ENCODE peak calls at places on chromosomes 12 and 14, in four cellular contexts. One of them, this sample, is unnamed.

GRCh38 chr14:24858052-24858451 is 191.9 kb downstream of the STXBP6 start:
- DNase-seq in stimulated activated CD4-positive, alpha-beta T cell treated with anti-CD3 and anti-CD28 coated beads, TNF-alpha, amount 100 ng/mL, for 4 hours: no peak
- DNase-seq in activated CD8-positive, alpha-beta memory T cell treated with anti-CD3 and anti-CD28 coated beads, Interleukin-2, amount 50 U/mL, for 48 hours: no peak
- DNase-seq in stimulated activated naive CD4-positive, alpha-beta T cell: no peak
- DNase-seq in this sample: no peak

GRCh38 chr14:55819610-55820304 is 239.8 kb downstream of the KTN1 start:
- DNase-seq in stimulated activated CD4-positive, alpha-beta T cell treated with anti-CD3 and anti-CD28 coated beads, TNF-alpha, amount 100 ng/mL, for 4 hours: no peak
- DNase-seq in activated CD8-positive, alpha-beta memory T cell treated with anti-CD3 and anti-CD28 coated beads, Interleukin-2, amount 50 U/mL, for 48 hours: no peak
- DNase-seq in stimulated activated naive CD4-positive, alpha-beta T cell: no peak
- DNase-seq in this sample: no peak

GRCh38 chr14:90805662-90806548 is 10.3 kb downstream of the TTC7B start:
- DNase-seq in stimulated activated CD4-positive, alpha-beta T cell treated with anti-CD3 and anti-CD28 coated beads, TNF-alpha, amount 100 ng/mL, for 4 hours: no peak
- DNase-seq in activated CD8-positive, alpha-beta memory T cell treated with anti-CD3 and anti-CD28 coated beads, Interleukin-2, amount 50 U/mL, for 48 hours: no peak
- DNase-seq in stimulated activated naive CD4-positive, alpha-beta T cell: no peak
- DNase-seq in this sample: no peak

GRCh38 chr14:103308717-103309616 is 25.1 kb upstream of the EIF5 start:
- DNase-seq in stimulated activated CD4-positive, alpha-beta T cell treated with anti-CD3 and anti-CD28 coated beads, TNF-alpha, amount 100 ng/mL, for 4 hours: no peak
- DNase-seq in activated CD8-positive, alpha-beta memory T cell treated with anti-CD3 and anti-CD28 coated beads, Interleukin-2, amount 50 U/mL, for 48 hours: no peak
- DNase-seq in stimulated activated naive CD4-positive, alpha-beta T cell: no peak
- DNase-seq in this sample: no peak

GRCh38 chr12:115384391-115384790 is 700.4 kb upstream of the TBX3 start:
- DNase-seq in stimulated activated CD4-positive, alpha-beta T cell treated with anti-CD3 and anti-CD28 coated beads, TNF-alpha, amount 100 ng/mL, for 4 hours: no peak
- DNase-seq in activated CD8-positive, alpha-beta memory T cell treated with anti-CD3 and anti-CD28 coated beads, Interleukin-2, amount 50 U/mL, for 48 hours: no peak
- DNase-seq in stimulated activated naive CD4-positive, alpha-beta T cell: no peak
- DNase-seq in this sample: no peak

GRCh38 chr14:60266021-60266937 is 17.3 kb downstream of the PPM1A start:
- DNase-seq in stimulated activated CD4-positive, alpha-beta T cell treated with anti-CD3 and anti-CD28 coated beads, TNF-alpha, amount 100 ng/mL, for 4 hours: no peak
- DNase-seq in activated CD8-positive, alpha-beta memory T cell treated with anti-CD3 and anti-CD28 coated beads, Interleukin-2, amount 50 U/mL, for 48 hours: no peak
- DNase-seq in stimulated activated naive CD4-positive, alpha-beta T cell: peak
- DNase-seq in this sample: peak

GRCh38 chr12:5520831-5521230 is 88.9 kb downstream of the NTF3 start:
- DNase-seq in stimulated activated CD4-positive, alpha-beta T cell treated with anti-CD3 and anti-CD28 coated beads, TNF-alpha, amount 100 ng/mL, for 4 hours: no peak
- DNase-seq in activated CD8-positive, alpha-beta memory T cell treated with anti-CD3 and anti-CD28 coated beads, Interleukin-2, amount 50 U/mL, for 48 hours: no peak
- DNase-seq in stimulated activated naive CD4-positive, alpha-beta T cell: no peak
- DNase-seq in this sample: no peak

GRCh38 chr12:106078358-106079025 is 60.3 kb downstream of the NUAK1 start:
- DNase-seq in stimulated activated CD4-positive, alpha-beta T cell treated with anti-CD3 and anti-CD28 coated beads, TNF-alpha, amount 100 ng/mL, for 4 hours: no peak
- DNase-seq in activated CD8-positive, alpha-beta memory T cell treated with anti-CD3 and anti-CD28 coated beads, Interleukin-2, amount 50 U/mL, for 48 hours: no peak
- DNase-seq in stimulated activated naive CD4-positive, alpha-beta T cell: no peak
- DNase-seq in this sample: no peak

GRCh38 chr14:67079836-67080235 is 109.4 kb upstream of the GARIN2 start:
- DNase-seq in stimulated activated CD4-positive, alpha-beta T cell treated with anti-CD3 and anti-CD28 coated beads, TNF-alpha, amount 100 ng/mL, for 4 hours: no peak
- DNase-seq in activated CD8-positive, alpha-beta memory T cell treated with anti-CD3 and anti-CD28 coated beads, Interleukin-2, amount 50 U/mL, for 48 hours: no peak
- DNase-seq in stimulated activated naive CD4-positive, alpha-beta T cell: no peak
- DNase-seq in this sample: no peak

GRCh38 chr14:52351561-52352491 is 37.7 kb downstream of the PTGER2 start:
- DNase-seq in stimulated activated CD4-positive, alpha-beta T cell treated with anti-CD3 and anti-CD28 coated beads, TNF-alpha, amount 100 ng/mL, for 4 hours: no peak
- DNase-seq in activated CD8-positive, alpha-beta memory T cell treated with anti-CD3 and anti-CD28 coated beads, Interleukin-2, amount 50 U/mL, for 48 hours: no peak
- DNase-seq in stimulated activated naive CD4-positive, alpha-beta T cell: peak
- DNase-seq in this sample: peak

GRCh38 chr14:63204407-63205280 is at the start of gene RHOJ:
- DNase-seq in stimulated activated CD4-positive, alpha-beta T cell treated with anti-CD3 and anti-CD28 coated beads, TNF-alpha, amount 100 ng/mL, for 4 hours: no peak
- DNase-seq in activated CD8-positive, alpha-beta memory T cell treated with anti-CD3 and anti-CD28 coated beads, Interleukin-2, amount 50 U/mL, for 48 hours: no peak
- DNase-seq in stimulated activated naive CD4-positive, alpha-beta T cell: no peak
- DNase-seq in this sample: no peak

GRCh38 chr12:21528953-21529352 is 2.9 kb downstream of the SPX start:
- DNase-seq in stimulated activated CD4-positive, alpha-beta T cell treated with anti-CD3 and anti-CD28 coated beads, TNF-alpha, amount 100 ng/mL, for 4 hours: no peak
- DNase-seq in activated CD8-positive, alpha-beta memory T cell treated with anti-CD3 and anti-CD28 coated beads, Interleukin-2, amount 50 U/mL, for 48 hours: no peak
- DNase-seq in stimulated activated naive CD4-positive, alpha-beta T cell: no peak
- DNase-seq in this sample: no peak

GRCh38 chr12:4287325-4288290 is 14.0 kb downstream of the CCND2 start:
- DNase-seq in stimulated activated CD4-positive, alpha-beta T cell treated with anti-CD3 and anti-CD28 coated beads, TNF-alpha, amount 100 ng/mL, for 4 hours: no peak
- DNase-seq in activated CD8-positive, alpha-beta memory T cell treated with anti-CD3 and anti-CD28 coated beads, Interleukin-2, amount 50 U/mL, for 48 hours: peak
- DNase-seq in stimulated activated naive CD4-positive, alpha-beta T cell: no peak
- DNase-seq in this sample: no peak

GRCh38 chr14:78425782-78426181 is 255.6 kb downstream of the NRXN3 start:
- DNase-seq in stimulated activated CD4-positive, alpha-beta T cell treated with anti-CD3 and anti-CD28 coated beads, TNF-alpha, amount 100 ng/mL, for 4 hours: no peak
- DNase-seq in activated CD8-positive, alpha-beta memory T cell treated with anti-CD3 and anti-CD28 coated beads, Interleukin-2, amount 50 U/mL, for 48 hours: no peak
- DNase-seq in stimulated activated naive CD4-positive, alpha-beta T cell: no peak
- DNase-seq in this sample: no peak

GRCh38 chr12:30603129-30603528 is 92.5 kb downstream of the IPO8 start:
- DNase-seq in stimulated activated CD4-positive, alpha-beta T cell treated with anti-CD3 and anti-CD28 coated beads, TNF-alpha, amount 100 ng/mL, for 4 hours: no peak
- DNase-seq in activated CD8-positive, alpha-beta memory T cell treated with anti-CD3 and anti-CD28 coated beads, Interleukin-2, amount 50 U/mL, for 48 hours: no peak
- DNase-seq in stimulated activated naive CD4-positive, alpha-beta T cell: no peak
- DNase-seq in this sample: no peak

GRCh38 chr12:8844665-8845064 is 22.2 kb downstream of the A2ML1 start:
- DNase-seq in stimulated activated CD4-positive, alpha-beta T cell treated with anti-CD3 and anti-CD28 coated beads, TNF-alpha, amount 100 ng/mL, for 4 hours: no peak
- DNase-seq in activated CD8-positive, alpha-beta memory T cell treated with anti-CD3 and anti-CD28 coated beads, Interleukin-2, amount 50 U/mL, for 48 hours: no peak
- DNase-seq in stimulated activated naive CD4-positive, alpha-beta T cell: no peak
- DNase-seq in this sample: no peak

GRCh38 chr12:131454418-131455217 is 256.3 kb upstream of the SFSWAP start:
- DNase-seq in stimulated activated CD4-positive, alpha-beta T cell treated with anti-CD3 and anti-CD28 coated beads, TNF-alpha, amount 100 ng/mL, for 4 hours: no peak
- DNase-seq in activated CD8-positive, alpha-beta memory T cell treated with anti-CD3 and anti-CD28 coated beads, Interleukin-2, amount 50 U/mL, for 48 hours: peak
- DNase-seq in stimulated activated naive CD4-positive, alpha-beta T cell: no peak
- DNase-seq in this sample: no peak

GRCh38 chr12:79747274-79747673 is 56.5 kb upstream of the PAWR start:
- DNase-seq in stimulated activated CD4-positive, alpha-beta T cell treated with anti-CD3 and anti-CD28 coated beads, TNF-alpha, amount 100 ng/mL, for 4 hours: no peak
- DNase-seq in activated CD8-positive, alpha-beta memory T cell treated with anti-CD3 and anti-CD28 coated beads, Interleukin-2, amount 50 U/mL, for 48 hours: no peak
- DNase-seq in stimulated activated naive CD4-positive, alpha-beta T cell: no peak
- DNase-seq in this sample: no peak

GRCh38 chr14:69629225-69630127 is 18.1 kb downstream of the SUSD6 start:
- DNase-seq in stimulated activated CD4-positive, alpha-beta T cell treated with anti-CD3 and anti-CD28 coated beads, TNF-alpha, amount 100 ng/mL, for 4 hours: no peak
- DNase-seq in activated CD8-positive, alpha-beta memory T cell treated with anti-CD3 and anti-CD28 coated beads, Interleukin-2, amount 50 U/mL, for 48 hours: no peak
- DNase-seq in stimulated activated naive CD4-positive, alpha-beta T cell: no peak
- DNase-seq in this sample: no peak

GRCh38 chr12:109716512-109717389 is 3.1 kb downstream of the FAM222A start:
- DNase-seq in stimulated activated CD4-positive, alpha-beta T cell treated with anti-CD3 and anti-CD28 coated beads, TNF-alpha, amount 100 ng/mL, for 4 hours: no peak
- DNase-seq in activated CD8-positive, alpha-beta memory T cell treated with anti-CD3 and anti-CD28 coated beads, Interleukin-2, amount 50 U/mL, for 48 hours: no peak
- DNase-seq in stimulated activated naive CD4-positive, alpha-beta T cell: no peak
- DNase-seq in this sample: no peak

GRCh38 chr14:20618328-20618749 is 23.2 kb downstream of the OR6S1 start:
- DNase-seq in stimulated activated CD4-positive, alpha-beta T cell treated with anti-CD3 and anti-CD28 coated beads, TNF-alpha, amount 100 ng/mL, for 4 hours: no peak
- DNase-seq in activated CD8-positive, alpha-beta memory T cell treated with anti-CD3 and anti-CD28 coated beads, Interleukin-2, amount 50 U/mL, for 48 hours: no peak
- DNase-seq in stimulated activated naive CD4-positive, alpha-beta T cell: no peak
- DNase-seq in this sample: no peak

GRCh38 chr14:32985881-32986280 is 47.2 kb downstream of the NPAS3 start:
- DNase-seq in stimulated activated CD4-positive, alpha-beta T cell treated with anti-CD3 and anti-CD28 coated beads, TNF-alpha, amount 100 ng/mL, for 4 hours: no peak
- DNase-seq in activated CD8-positive, alpha-beta memory T cell treated with anti-CD3 and anti-CD28 coated beads, Interleukin-2, amount 50 U/mL, for 48 hours: no peak
- DNase-seq in stimulated activated naive CD4-positive, alpha-beta T cell: no peak
- DNase-seq in this sample: no peak

GRCh38 chr12:108515916-108516315 is 839 bp downstream of the FICD start:
- DNase-seq in stimulated activated CD4-positive, alpha-beta T cell treated with anti-CD3 and anti-CD28 coated beads, TNF-alpha, amount 100 ng/mL, for 4 hours: no peak
- DNase-seq in activated CD8-positive, alpha-beta memory T cell treated with anti-CD3 and anti-CD28 coated beads, Interleukin-2, amount 50 U/mL, for 48 hours: peak
- DNase-seq in stimulated activated naive CD4-positive, alpha-beta T cell: no peak
- DNase-seq in this sample: no peak

GRCh38 chr12:107405436-107405835 is 280.2 kb upstream of the PWP1 start:
- DNase-seq in stimulated activated CD4-positive, alpha-beta T cell treated with anti-CD3 and anti-CD28 coated beads, TNF-alpha, amount 100 ng/mL, for 4 hours: no peak
- DNase-seq in activated CD8-positive, alpha-beta memory T cell treated with anti-CD3 and anti-CD28 coated beads, Interleukin-2, amount 50 U/mL, for 48 hours: no peak
- DNase-seq in stimulated activated naive CD4-positive, alpha-beta T cell: no peak
- DNase-seq in this sample: no peak

GRCh38 chr12:63070709-63071108 is 80.3 kb downstream of the AVPR1A start:
- DNase-seq in stimulated activated CD4-positive, alpha-beta T cell treated with anti-CD3 and anti-CD28 coated beads, TNF-alpha, amount 100 ng/mL, for 4 hours: no peak
- DNase-seq in activated CD8-positive, alpha-beta memory T cell treated with anti-CD3 and anti-CD28 coated beads, Interleukin-2, amount 50 U/mL, for 48 hours: no peak
- DNase-seq in stimulated activated naive CD4-positive, alpha-beta T cell: no peak
- DNase-seq in this sample: no peak

GRCh38 chr14:33375781-33376180 is 437.1 kb downstream of the NPAS3 start:
- DNase-seq in stimulated activated CD4-positive, alpha-beta T cell treated with anti-CD3 and anti-CD28 coated beads, TNF-alpha, amount 100 ng/mL, for 4 hours: no peak
- DNase-seq in activated CD8-positive, alpha-beta memory T cell treated with anti-CD3 and anti-CD28 coated beads, Interleukin-2, amount 50 U/mL, for 48 hours: no peak
- DNase-seq in stimulated activated naive CD4-positive, alpha-beta T cell: no peak
- DNase-seq in this sample: no peak

GRCh38 chr12:27913999-27914614 is 58.4 kb downstream of the PTHLH start:
- DNase-seq in stimulated activated CD4-positive, alpha-beta T cell treated with anti-CD3 and anti-CD28 coated beads, TNF-alpha, amount 100 ng/mL, for 4 hours: no peak
- DNase-seq in activated CD8-positive, alpha-beta memory T cell treated with anti-CD3 and anti-CD28 coated beads, Interleukin-2, amount 50 U/mL, for 48 hours: no peak
- DNase-seq in stimulated activated naive CD4-positive, alpha-beta T cell: no peak
- DNase-seq in this sample: no peak

GRCh38 chr12:6249580-6249979 is 49.4 kb downstream of the CD9 start:
- DNase-seq in stimulated activated CD4-positive, alpha-beta T cell treated with anti-CD3 and anti-CD28 coated beads, TNF-alpha, amount 100 ng/mL, for 4 hours: no peak
- DNase-seq in activated CD8-positive, alpha-beta memory T cell treated with anti-CD3 and anti-CD28 coated beads, Interleukin-2, amount 50 U/mL, for 48 hours: no peak
- DNase-seq in stimulated activated naive CD4-positive, alpha-beta T cell: no peak
- DNase-seq in this sample: no peak

GRCh38 chr12:64806593-64806992 is 17.9 kb upstream of the TBC1D30 start:
- DNase-seq in stimulated activated CD4-positive, alpha-beta T cell treated with anti-CD3 and anti-CD28 coated beads, TNF-alpha, amount 100 ng/mL, for 4 hours: no peak
- DNase-seq in activated CD8-positive, alpha-beta memory T cell treated with anti-CD3 and anti-CD28 coated beads, Interleukin-2, amount 50 U/mL, for 48 hours: no peak
- DNase-seq in stimulated activated naive CD4-positive, alpha-beta T cell: no peak
- DNase-seq in this sample: no peak

GRCh38 chr14:24057867-24058259 is 6.1 kb downstream of the CARMIL3 start:
- DNase-seq in stimulated activated CD4-positive, alpha-beta T cell treated with anti-CD3 and anti-CD28 coated beads, TNF-alpha, amount 100 ng/mL, for 4 hours: no peak
- DNase-seq in activated CD8-positive, alpha-beta memory T cell treated with anti-CD3 and anti-CD28 coated beads, Interleukin-2, amount 50 U/mL, for 48 hours: no peak
- DNase-seq in stimulated activated naive CD4-positive, alpha-beta T cell: no peak
- DNase-seq in this sample: no peak

GRCh38 chr12:2160043-2160442 is 107.3 kb downstream of the CACNA1C start:
- DNase-seq in stimulated activated CD4-positive, alpha-beta T cell treated with anti-CD3 and anti-CD28 coated beads, TNF-alpha, amount 100 ng/mL, for 4 hours: no peak
- DNase-seq in activated CD8-positive, alpha-beta memory T cell treated with anti-CD3 and anti-CD28 coated beads, Interleukin-2, amount 50 U/mL, for 48 hours: no peak
- DNase-seq in stimulated activated naive CD4-positive, alpha-beta T cell: no peak
- DNase-seq in this sample: no peak

GRCh38 chr12:43120189-43120588 is 431.8 kb downstream of the ADAMTS20 start:
- DNase-seq in stimulated activated CD4-positive, alpha-beta T cell treated with anti-CD3 and anti-CD28 coated beads, TNF-alpha, amount 100 ng/mL, for 4 hours: no peak
- DNase-seq in activated CD8-positive, alpha-beta memory T cell treated with anti-CD3 and anti-CD28 coated beads, Interleukin-2, amount 50 U/mL, for 48 hours: no peak
- DNase-seq in stimulated activated naive CD4-positive, alpha-beta T cell: no peak
- DNase-seq in this sample: no peak

GRCh38 chr12:115207216-115207915 is 523.4 kb upstream of the TBX3 start:
- DNase-seq in stimulated activated CD4-positive, alpha-beta T cell treated with anti-CD3 and anti-CD28 coated beads, TNF-alpha, amount 100 ng/mL, for 4 hours: no peak
- DNase-seq in activated CD8-positive, alpha-beta memory T cell treated with anti-CD3 and anti-CD28 coated beads, Interleukin-2, amount 50 U/mL, for 48 hours: no peak
- DNase-seq in stimulated activated naive CD4-positive, alpha-beta T cell: no peak
- DNase-seq in this sample: no peak

GRCh38 chr14:24876009-24876690 is 173.8 kb downstream of the STXBP6 start:
- DNase-seq in stimulated activated CD4-positive, alpha-beta T cell treated with anti-CD3 and anti-CD28 coated beads, TNF-alpha, amount 100 ng/mL, for 4 hours: no peak
- DNase-seq in activated CD8-positive, alpha-beta memory T cell treated with anti-CD3 and anti-CD28 coated beads, Interleukin-2, amount 50 U/mL, for 48 hours: no peak
- DNase-seq in stimulated activated naive CD4-positive, alpha-beta T cell: no peak
- DNase-seq in this sample: no peak

GRCh38 chr14:65791551-65791981 is 379.0 kb downstream of the FUT8 start:
- DNase-seq in stimulated activated CD4-positive, alpha-beta T cell treated with anti-CD3 and anti-CD28 coated beads, TNF-alpha, amount 100 ng/mL, for 4 hours: no peak
- DNase-seq in activated CD8-positive, alpha-beta memory T cell treated with anti-CD3 and anti-CD28 coated beads, Interleukin-2, amount 50 U/mL, for 48 hours: no peak
- DNase-seq in stimulated activated naive CD4-positive, alpha-beta T cell: peak
- DNase-seq in this sample: peak

GRCh38 chr12:62190081-62190480 is 70.1 kb upstream of the USP15 start:
- DNase-seq in stimulated activated CD4-positive, alpha-beta T cell treated with anti-CD3 and anti-CD28 coated beads, TNF-alpha, amount 100 ng/mL, for 4 hours: no peak
- DNase-seq in activated CD8-positive, alpha-beta memory T cell treated with anti-CD3 and anti-CD28 coated beads, Interleukin-2, amount 50 U/mL, for 48 hours: no peak
- DNase-seq in stimulated activated naive CD4-positive, alpha-beta T cell: peak
- DNase-seq in this sample: no peak

GRCh38 chr12:97701901-97702300 is 239.3 kb downstream of the RMST start:
- DNase-seq in stimulated activated CD4-positive, alpha-beta T cell treated with anti-CD3 and anti-CD28 coated beads, TNF-alpha, amount 100 ng/mL, for 4 hours: no peak
- DNase-seq in activated CD8-positive, alpha-beta memory T cell treated with anti-CD3 and anti-CD28 coated beads, Interleukin-2, amount 50 U/mL, for 48 hours: no peak
- DNase-seq in stimulated activated naive CD4-positive, alpha-beta T cell: no peak
- DNase-seq in this sample: no peak

GRCh38 chr12:122979908-122980191 is 631 bp upstream of the ARL6IP4 start:
- DNase-seq in stimulated activated CD4-positive, alpha-beta T cell treated with anti-CD3 and anti-CD28 coated beads, TNF-alpha, amount 100 ng/mL, for 4 hours: no peak
- DNase-seq in activated CD8-positive, alpha-beta memory T cell treated with anti-CD3 and anti-CD28 coated beads, Interleukin-2, amount 50 U/mL, for 48 hours: no peak
- DNase-seq in stimulated activated naive CD4-positive, alpha-beta T cell: no peak
- DNase-seq in this sample: no peak